ENCODE peak calls at places on chromosomes 13 and 19, in nine cellular contexts. T is neural progenitor cell; E is fibroblast of gingiva; G is nucleus accumbens; A is activated naive CD4-positive, alpha-beta T cell; K is NCI-H1694; O is CD8-positive, alpha-beta T cell; L is endothelial cell; V is activated naive CD8-positive, alpha-beta T cell treated with anti-CD3 and anti-CD28 coated beads, Interleukin-2, amount 10 ng/mL, durations not matched to agents 7 days and 5 days. P is an unnamed sample.

GRCh38 chr13:62033932-62034331 is 618.3 kb upstream of the PCDH20 start:
- DNase-seq in T (peak), E (no peak), G (no peak), A (no peak), K (no peak), O (no peak), L (no peak), V (no peak), P (no peak)

GRCh38 chr19:844300-844971 is 3.6 kb downstream of the PRTN3 start:
- DNase-seq in T (peak), E (no peak), G (no peak), A (no peak), K (no peak), O (no peak), L (no peak), V (no peak), P (no peak)

GRCh38 chr19:11979527-11979926 is 14.7 kb downstream of the ZNF763 start:
- DNase-seq in T (no peak), E (no peak), G (no peak), A (no peak), K (no peak), O (no peak), L (no peak), V (no peak), P (no peak)

GRCh38 chr19:35194022-35194984 is 34.2 kb downstream of the FAM187B start:
- DNase-seq in T (no peak), E (no peak), G (no peak), A (no peak), K (no peak), O (no peak), L (no peak), V (no peak), P (no peak)

GRCh38 chr13:79440958-79441553 is 35.0 kb upstream of the RBM26 start:
- DNase-seq in T (no peak), E (no peak), G (no peak), A (no peak), K (no peak), O (no peak), L (no peak), V (no peak), P (no peak)

GRCh38 chr19:33524024-33524664 is 2.6 kb upstream of the PEPD start:
- DNase-seq in T (no peak), E (no peak), G (no peak), A (no peak), K (no peak), O (no peak), L (no peak), V (no peak), P (no peak)

GRCh38 chr13:79226250-79226649 is 179.8 kb downstream of the RBM26 start:
- DNase-seq in T (no peak), E (no peak), G (no peak), A (no peak), K (no peak), O (no peak), L (no peak), V (no peak), P (no peak)

GRCh38 chr13:26971990-26972888 is 199.4 kb downstream of the USP12 start:
- DNase-seq in T (peak), E (peak), G (no peak), A (no peak), K (peak), O (no peak), L (peak), V (peak), P (no peak)

GRCh38 chr19:18063463-18063862 is 23.3 kb downstream of the IL12RB1 start:
- DNase-seq in T (peak), E (no peak), G (no peak), A (no peak), K (peak), O (peak), L (peak), V (no peak), P (no peak)

GRCh38 chr13:114315074-114315785 is 927 bp downstream of the CHAMP1 start:
- DNase-seq in T (no peak), E (no peak), G (no peak), A (no peak), K (no peak), O (no peak), L (no peak), V (no peak), P (no peak)

GRCh38 chr13:94860981-94861407 is 148.6 kb upstream of the SOX21 start:
- DNase-seq in T (no peak), E (peak), G (no peak), A (no peak), K (no peak), O (no peak), L (no peak), V (peak), P (no peak)

GRCh38 chr13:95676100-95676774 is 702 bp upstream of the DNAJC3 start:
- DNase-seq in T (no peak), E (peak), G (no peak), A (no peak), K (no peak), O (peak), L (peak), V (no peak), P (peak)

GRCh38 chr13:41864658-41865057 is 96.3 kb downstream of the VWA8 start:
- DNase-seq in T (no peak), E (peak), G (no peak), A (no peak), K (no peak), O (no peak), L (no peak), V (no peak), P (no peak)

GRCh38 chr19:9914315-9915207 is 21.8 kb downstream of the OLFM2 start:
- DNase-seq in T (peak), E (peak), G (no peak), A (peak), K (peak), O (peak), L (peak), V (peak), P (peak)

GRCh38 chr19:47135156-47135555 is 4.5 kb downstream of the SAE1 start:
- DNase-seq in T (no peak), E (no peak), G (no peak), A (no peak), K (no peak), O (no peak), L (no peak), V (no peak), P (no peak)